ENCODE peak calls at places on chromosomes 3 and 15, in nine cellular contexts. One of them, this sample, is unnamed.
A peak's percentile ranks its signal among the peaks of the same experiment; 100 is the strongest.

GRCh38 chr3:144624656-144625055 is 653.0 kb downstream of the DIPK2A start:
- DNase-seq in stomach: no peak
- DNase-seq in heart left ventricle: no peak
- DNase-seq in right lobe of liver: no peak
- DNase-seq in IMR-90: no peak
- DNase-seq in spleen: no peak
- DNase-seq in suprapubic skin: no peak
- DNase-seq in sigmoid colon: no peak
- DNase-seq in tibial nerve: no peak
- DNase-seq in this sample: no peak

GRCh38 chr3:69113536-69113935 is 8.9 kb downstream of the LMOD3 start:
- DNase-seq in stomach: no peak
- DNase-seq in heart left ventricle: no peak
- DNase-seq in right lobe of liver: no peak
- DNase-seq in IMR-90: peak; percentile 23
- DNase-seq in spleen: no peak
- DNase-seq in suprapubic skin: no peak
- DNase-seq in sigmoid colon: no peak
- DNase-seq in tibial nerve: no peak
- DNase-seq in this sample: no peak

GRCh38 chr3:155101398-155101797 is 21.3 kb downstream of the MME start:
- DNase-seq in stomach: no peak
- DNase-seq in heart left ventricle: peak; percentile 39
- DNase-seq in right lobe of liver: no peak
- DNase-seq in IMR-90: peak; percentile 81
- DNase-seq in spleen: no peak
- DNase-seq in suprapubic skin: no peak
- DNase-seq in sigmoid colon: no peak
- DNase-seq in tibial nerve: no peak
- DNase-seq in this sample: no peak

GRCh38 chr3:9422712-9423424 is 25.5 kb downstream of the SETD5 start:
- DNase-seq in stomach: peak; percentile 87
- DNase-seq in heart left ventricle: peak; percentile 91
- DNase-seq in right lobe of liver: peak; percentile 50
- DNase-seq in IMR-90: peak; percentile 98
- DNase-seq in spleen: no peak
- DNase-seq in suprapubic skin: no peak
- DNase-seq in sigmoid colon: peak; percentile 95
- DNase-seq in tibial nerve: peak; percentile 97
- DNase-seq in this sample: peak; percentile 79

GRCh38 chr15:48939686-48940085 is 24.0 kb downstream of the SHC4 start:
- DNase-seq in stomach: no peak
- DNase-seq in heart left ventricle: no peak
- DNase-seq in right lobe of liver: no peak
- DNase-seq in IMR-90: peak; percentile 99
- DNase-seq in spleen: no peak
- DNase-seq in suprapubic skin: no peak
- DNase-seq in sigmoid colon: no peak
- DNase-seq in tibial nerve: no peak
- DNase-seq in this sample: no peak

GRCh38 chr3:128864351-128864811 is 15.0 kb upstream of the ACAD9 start:
- DNase-seq in stomach: no peak
- DNase-seq in heart left ventricle: peak; percentile 23
- DNase-seq in right lobe of liver: no peak
- DNase-seq in IMR-90: no peak
- DNase-seq in spleen: peak; percentile 54
- DNase-seq in suprapubic skin: no peak
- DNase-seq in sigmoid colon: no peak
- DNase-seq in tibial nerve: no peak
- DNase-seq in this sample: no peak

GRCh38 chr3:3015472-3016089 is 94.6 kb downstream of the IL5RA start:
- DNase-seq in stomach: no peak
- DNase-seq in heart left ventricle: no peak
- DNase-seq in right lobe of liver: no peak
- DNase-seq in IMR-90: peak; percentile 23
- DNase-seq in spleen: no peak
- DNase-seq in suprapubic skin: no peak
- DNase-seq in sigmoid colon: no peak
- DNase-seq in tibial nerve: no peak
- DNase-seq in this sample: no peak

GRCh38 chr15:70014860-70015490 is 82.7 kb downstream of the TLE3 start:
- DNase-seq in stomach: peak; percentile 43
- DNase-seq in heart left ventricle: no peak
- DNase-seq in right lobe of liver: no peak
- DNase-seq in IMR-90: no peak
- DNase-seq in spleen: peak; percentile 85
- DNase-seq in suprapubic skin: no peak
- DNase-seq in sigmoid colon: no peak
- DNase-seq in tibial nerve: no peak
- DNase-seq in this sample: no peak

GRCh38 chr3:136929984-136930671 is 27.7 kb upstream of the IL20RB start:
- DNase-seq in stomach: no peak
- DNase-seq in heart left ventricle: peak; percentile 65
- DNase-seq in right lobe of liver: peak; percentile 56
- DNase-seq in IMR-90: peak; percentile 44
- DNase-seq in spleen: no peak
- DNase-seq in suprapubic skin: no peak
- DNase-seq in sigmoid colon: peak; percentile 77
- DNase-seq in tibial nerve: peak; percentile 75
- DNase-seq in this sample: peak; percentile 56

GRCh38 chr3:153897842-153898241 is 223.3 kb upstream of the ARHGEF26 start:
- DNase-seq in stomach: no peak
- DNase-seq in heart left ventricle: no peak
- DNase-seq in right lobe of liver: no peak
- DNase-seq in IMR-90: no peak
- DNase-seq in spleen: no peak
- DNase-seq in suprapubic skin: no peak
- DNase-seq in sigmoid colon: no peak
- DNase-seq in tibial nerve: no peak
- DNase-seq in this sample: no peak

GRCh38 chr3:185813691-185814215 is 11.1 kb downstream of the IGF2BP2 start:
- DNase-seq in stomach: no peak
- DNase-seq in heart left ventricle: no peak
- DNase-seq in right lobe of liver: no peak
- DNase-seq in IMR-90: peak; percentile 86
- DNase-seq in spleen: no peak
- DNase-seq in suprapubic skin: no peak
- DNase-seq in sigmoid colon: no peak
- DNase-seq in tibial nerve: no peak
- DNase-seq in this sample: no peak

GRCh38 chr3:38136272-38136806 is 588 bp downstream of the ACAA1 start:
- DNase-seq in stomach: peak; percentile 30
- DNase-seq in heart left ventricle: no peak
- DNase-seq in right lobe of liver: no peak
- DNase-seq in IMR-90: peak; percentile 54
- DNase-seq in spleen: no peak
- DNase-seq in suprapubic skin: peak; percentile 81
- DNase-seq in sigmoid colon: no peak
- DNase-seq in tibial nerve: no peak
- DNase-seq in this sample: no peak

GRCh38 chr3:20836801-20837200 is 650.8 kb upstream of the SGO1 start:
- DNase-seq in stomach: no peak
- DNase-seq in heart left ventricle: no peak
- DNase-seq in right lobe of liver: no peak
- DNase-seq in IMR-90: no peak
- DNase-seq in spleen: no peak
- DNase-seq in suprapubic skin: no peak
- DNase-seq in sigmoid colon: no peak
- DNase-seq in tibial nerve: no peak
- DNase-seq in this sample: no peak

GRCh38 chr15:36365963-36366362 is 213.5 kb upstream of the CDIN1 start:
- DNase-seq in stomach: no peak
- DNase-seq in heart left ventricle: no peak
- DNase-seq in right lobe of liver: no peak
- DNase-seq in IMR-90: no peak
- DNase-seq in spleen: no peak
- DNase-seq in suprapubic skin: no peak
- DNase-seq in sigmoid colon: no peak
- DNase-seq in tibial nerve: no peak
- DNase-seq in this sample: no peak

GRCh38 chr3:32614956-32615355 is 44.3 kb upstream of the DYNC1LI1 start:
- DNase-seq in stomach: no peak
- DNase-seq in heart left ventricle: no peak
- DNase-seq in right lobe of liver: no peak
- DNase-seq in IMR-90: peak; percentile 93
- DNase-seq in spleen: no peak
- DNase-seq in suprapubic skin: no peak
- DNase-seq in sigmoid colon: no peak
- DNase-seq in tibial nerve: no peak
- DNase-seq in this sample: no peak

GRCh38 chr3:33171580-33171979 is 47.0 kb downstream of the SUSD5 start:
- DNase-seq in stomach: no peak
- DNase-seq in heart left ventricle: no peak
- DNase-seq in right lobe of liver: no peak
- DNase-seq in IMR-90: no peak
- DNase-seq in spleen: no peak
- DNase-seq in suprapubic skin: no peak
- DNase-seq in sigmoid colon: no peak
- DNase-seq in tibial nerve: no peak
- DNase-seq in this sample: no peak

GRCh38 chr15:67542462-67543347 is at the start of gene MAP2K5:
- DNase-seq in stomach: peak; percentile 88
- DNase-seq in heart left ventricle: peak; percentile 90
- DNase-seq in right lobe of liver: peak; percentile 92
- DNase-seq in IMR-90: peak; percentile 57
- DNase-seq in spleen: peak; percentile 97
- DNase-seq in suprapubic skin: peak; percentile 93
- DNase-seq in sigmoid colon: peak; percentile 91
- DNase-seq in tibial nerve: peak; percentile 78
- DNase-seq in this sample: peak; percentile 78
- TF ChIP-seq POLR2A in stomach: no peak
- TF ChIP-seq POLR2A in heart left ventricle: peak; percentile 79
- TF ChIP-seq POLR2A in right lobe of liver: peak; percentile 73
- TF ChIP-seq POLR2A in IMR-90: no peak
- TF ChIP-seq POLR2A in spleen: no peak
- TF ChIP-seq POLR2A in suprapubic skin: no peak
- TF ChIP-seq POLR2A in sigmoid colon: no peak
- TF ChIP-seq POLR2A in tibial nerve: peak; percentile 28
- TF ChIP-seq POLR2A in this sample: peak; percentile 68

GRCh38 chr15:73717802-73718201 is 33.6 kb downstream of the CD276 start:
- DNase-seq in stomach: no peak
- DNase-seq in heart left ventricle: no peak
- DNase-seq in right lobe of liver: no peak
- DNase-seq in IMR-90: no peak
- DNase-seq in spleen: no peak
- DNase-seq in suprapubic skin: no peak
- DNase-seq in sigmoid colon: no peak
- DNase-seq in tibial nerve: no peak
- DNase-seq in this sample: no peak
- TF ChIP-seq CTCF in stomach: no peak
- TF ChIP-seq CTCF in heart left ventricle: peak; percentile 22
- TF ChIP-seq CTCF in right lobe of liver: peak; percentile 6
- TF ChIP-seq CTCF in IMR-90: no peak
- TF ChIP-seq CTCF in spleen: no peak
- TF ChIP-seq CTCF in suprapubic skin: no peak
- TF ChIP-seq CTCF in sigmoid colon: no peak
- TF ChIP-seq CTCF in tibial nerve: no peak
- TF ChIP-seq CTCF in this sample: no peak

DNA sequence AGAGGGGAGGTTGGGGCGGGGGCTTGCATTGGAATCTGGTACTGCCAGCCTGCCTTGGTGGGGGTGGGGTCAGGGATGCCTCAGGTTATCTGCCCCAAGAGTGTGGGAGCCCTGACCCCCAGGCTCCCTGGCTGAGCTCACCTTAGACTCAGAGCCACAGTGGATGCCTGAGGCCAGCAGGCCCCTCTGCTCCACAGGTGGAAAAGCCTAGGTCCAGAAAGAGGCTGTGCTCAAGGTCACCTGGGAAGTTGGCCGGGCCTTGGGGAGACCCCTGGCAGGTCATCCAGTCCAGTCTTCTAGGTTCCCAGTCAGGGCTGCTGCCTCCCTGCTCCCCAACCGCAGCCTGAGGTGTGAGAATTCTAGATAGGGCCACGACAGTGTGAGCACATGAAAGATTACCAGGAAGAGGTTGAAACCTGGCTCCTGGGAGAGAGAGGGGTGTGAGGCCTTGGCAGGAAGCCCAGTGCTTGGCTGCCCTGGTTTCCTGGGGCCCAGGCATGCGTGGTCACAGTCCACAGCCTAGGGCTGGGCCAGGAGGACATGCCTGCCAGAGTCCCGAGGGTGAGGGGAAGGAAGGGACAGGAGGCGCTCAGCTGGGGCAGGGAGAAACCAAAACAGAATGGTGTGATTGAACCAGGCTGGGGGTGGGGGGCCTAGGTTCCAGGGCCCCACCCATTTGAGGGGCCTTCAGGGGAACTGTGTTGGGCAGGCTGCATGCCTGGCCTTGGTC is 4.9 kb downstream of the HDAC11 start:
- DNase-seq in stomach: peak; percentile 96
- DNase-seq in heart left ventricle: peak; percentile 86
- DNase-seq in right lobe of liver: peak; percentile 92
- DNase-seq in IMR-90: peak; percentile 33
- DNase-seq in spleen: peak; percentile 78
- DNase-seq in suprapubic skin: no peak
- DNase-seq in sigmoid colon: peak; percentile 84
- DNase-seq in tibial nerve: no peak
- DNase-seq in this sample: no peak
- TF ChIP-seq POLR2A in stomach: no peak
- TF ChIP-seq POLR2A in heart left ventricle: no peak
- TF ChIP-seq POLR2A in right lobe of liver: peak; percentile 44
- TF ChIP-seq POLR2A in IMR-90: no peak
- TF ChIP-seq POLR2A in spleen: no peak
- TF ChIP-seq POLR2A in suprapubic skin: no peak
- TF ChIP-seq POLR2A in sigmoid colon: no peak
- TF ChIP-seq POLR2A in tibial nerve: no peak
- TF ChIP-seq POLR2A in this sample: no peak

DNA sequence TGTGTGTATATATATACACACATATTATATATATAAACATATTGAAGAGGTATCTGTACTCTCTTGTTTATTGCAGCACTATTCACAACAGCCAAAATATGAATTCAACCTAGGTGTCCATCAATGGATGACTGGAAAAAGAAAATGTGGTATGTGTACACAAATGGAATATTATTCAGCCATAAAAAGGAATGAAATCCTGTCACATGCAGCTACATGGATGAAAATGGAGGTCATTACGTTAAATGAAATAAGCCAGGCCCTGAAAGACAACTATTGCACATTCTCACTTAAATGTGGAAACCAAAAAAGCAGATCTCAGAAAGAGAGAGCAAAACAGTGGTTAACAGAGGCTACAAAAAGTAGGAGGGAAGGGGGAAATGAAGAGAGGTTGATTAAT is 49.5 kb downstream of the CEP70 start:
- DNase-seq in stomach: no peak
- DNase-seq in heart left ventricle: no peak
- DNase-seq in right lobe of liver: no peak
- DNase-seq in IMR-90: no peak
- DNase-seq in spleen: no peak
- DNase-seq in suprapubic skin: no peak
- DNase-seq in sigmoid colon: no peak
- DNase-seq in tibial nerve: no peak
- DNase-seq in this sample: no peak
- TF ChIP-seq CTCF in stomach: no peak
- TF ChIP-seq CTCF in heart left ventricle: no peak
- TF ChIP-seq CTCF in right lobe of liver: no peak
- TF ChIP-seq CTCF in IMR-90: no peak
- TF ChIP-seq CTCF in spleen: no peak
- TF ChIP-seq CTCF in suprapubic skin: no peak
- TF ChIP-seq CTCF in sigmoid colon: no peak
- TF ChIP-seq CTCF in tibial nerve: no peak
- TF ChIP-seq CTCF in this sample: no peak